ENCODE peak calls at places on chromosomes 4 and X, in four cellular contexts. M, P, N and A are unnamed samples.

GRCh38 chr4:20456416-20456815 is 204.7 kb downstream of the SLIT2 start:
- DNase-seq in P (no peak), N (no peak), M (no peak), A (no peak)

GRCh38 chr4:10684631-10685030 is at the start of gene CLNK:
- DNase-seq in N (no peak), M (peak), P (no peak), A (no peak)

GRCh38 chr4:41322613-41323012 is 65.9 kb downstream of the UCHL1 start:
- DNase-seq in P (no peak), M (no peak), N (no peak), A (no peak)

GRCh38 chrX:153739754-153740486 is 15.3 kb downstream of the ABCD1 start:
- DNase-seq in N (no peak), P (no peak), M (no peak), A (no peak)

GRCh38 chrX:46703980-46704379 is 54.9 kb downstream of the SLC9A7 start:
- DNase-seq in M (no peak), N (no peak), P (no peak), A (no peak)

GRCh38 chrX:69285401-69285871 is 120.2 kb upstream of the PJA1 start:
- DNase-seq in P (peak), N (peak), M (no peak), A (peak)

GRCh38 chr4:4762909-4763814 is 96.3 kb upstream of the MSX1 start:
- DNase-seq in M (peak), N (peak), P (peak), A (peak)

GRCh38 chr4:22870847-22871246 is 178.1 kb downstream of the GBA3 start:
- DNase-seq in N (no peak), P (no peak), M (no peak), A (no peak)

GRCh38 chr4:2964077-2964471 is 703 bp downstream of the GRK4 start:
- DNase-seq in M (no peak), P (no peak), N (peak), A (no peak)

GRCh38 chr4:72924814-72925213 is 144.7 kb downstream of the COX18 start:
- DNase-seq in N (no peak), M (no peak), P (no peak), A (no peak)

GRCh38 chr4:145453163-145453520 is 28.5 kb upstream of the SMAD1 start:
- DNase-seq in M (no peak), N (no peak), P (no peak), A (no peak)

GRCh38 chr4:159060161-159060560 is 42.7 kb upstream of the RAPGEF2 start:
- DNase-seq in N (no peak), M (no peak), P (no peak), A (no peak)

GRCh38 chr4:140819621-140820020 is 63.4 kb upstream of the TBC1D9 start:
- DNase-seq in P (no peak), N (no peak), M (no peak), A (no peak)

GRCh38 chr4:165765053-165765452 is 108.0 kb upstream of the TLL1 start:
- DNase-seq in N (no peak), P (peak), M (no peak), A (no peak)

DNA sequence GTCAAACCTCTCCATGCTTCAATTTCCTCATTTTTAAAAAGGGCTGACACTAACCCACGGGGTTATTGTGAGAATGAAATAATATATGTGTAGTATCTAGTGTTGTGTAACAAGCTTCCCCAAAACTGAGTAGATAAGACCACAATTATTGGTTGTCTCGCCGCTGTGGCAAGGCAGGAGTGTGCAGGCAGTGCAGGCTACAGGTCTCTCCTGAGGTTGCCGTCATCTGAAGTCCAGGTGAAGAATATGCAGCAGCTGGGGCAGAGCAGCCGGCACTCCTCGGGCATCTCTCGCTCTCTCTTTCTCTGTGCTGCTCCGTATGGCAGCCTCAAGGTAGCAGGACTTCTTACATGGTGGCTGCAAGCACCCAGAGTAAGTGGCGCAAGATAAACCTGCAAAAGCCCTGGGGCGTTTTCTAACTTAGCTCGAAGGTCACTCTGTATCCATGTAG is 31.0 kb downstream of the RAB33B start:
- DNase-seq in P (no peak), N (no peak), M (no peak), A (no peak)
- TF ChIP-seq EZH2 in P (no peak), N (no peak), M (no peak), A (no peak)

GRCh38 chr4:112522389-112522788 is 6.4 kb upstream of the NEUROG2 start:
- DNase-seq in M (no peak), N (peak), P (no peak), A (no peak)
- TF ChIP-seq EZH2 in M (no peak), N (no peak), P (no peak), A (no peak)

GRCh38 chr4:84495448-84496221 is 3.5 kb downstream of the NKX6-1 start:
- DNase-seq in N (peak), M (no peak), P (no peak), A (no peak)
- TF ChIP-seq EZH2 in N (peak), M (no peak), P (no peak), A (no peak)

DNA sequence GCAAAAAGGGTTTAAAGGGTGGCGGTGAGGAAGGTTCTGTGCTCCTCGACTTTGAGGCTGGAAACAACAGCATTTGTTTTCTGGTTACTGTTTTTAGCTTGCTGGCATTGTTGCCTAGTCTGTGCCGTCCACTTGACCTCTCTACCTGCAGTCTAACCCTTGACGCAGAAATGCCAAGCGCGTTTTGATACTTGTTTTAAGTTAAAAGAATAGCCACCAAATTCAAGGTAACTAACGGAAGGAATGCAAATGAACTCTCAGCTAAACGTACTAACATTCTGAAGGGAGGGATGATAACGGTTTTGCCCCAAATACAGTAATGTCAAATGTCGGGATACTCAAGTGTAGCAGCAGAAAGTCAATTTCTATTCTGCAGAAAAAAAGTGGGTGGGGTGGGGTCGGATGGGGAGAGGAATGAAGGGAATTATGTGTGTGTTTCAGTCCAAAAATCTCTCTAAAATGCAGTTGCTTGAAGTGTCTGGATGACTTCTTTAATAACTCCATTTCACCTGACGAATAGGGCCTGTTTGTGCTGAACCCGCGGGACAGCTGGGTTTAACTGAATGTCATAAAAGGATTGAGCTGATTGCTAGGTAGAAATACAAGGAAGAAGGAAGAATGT is 3.4 kb upstream of the NKX6-1 start:
- DNase-seq in P (no peak), M (no peak), N (no peak), A (no peak)
- TF ChIP-seq EZH2 in P (peak), M (no peak), N (peak), A (no peak)